ENCODE peak calls at places on chromosomes 11 and 22, in six cellular contexts. One of them, this sample, is unnamed.

GRCh38 chr11:93490996-93491618 is 52.1 kb downstream of the SMCO4 start:
- DNase-seq in BJ: no peak
- DNase-seq in CD8-positive, alpha-beta memory T cell: no peak
- DNase-seq in upper lobe of right lung: no peak
- DNase-seq in PC-3: no peak
- DNase-seq in tibial nerve: no peak
- DNase-seq in this sample: no peak

GRCh38 chr22:32333141-32333768 is 24.4 kb upstream of the RFPL3 start:
- DNase-seq in tibial nerve: no peak
- DNase-seq in upper lobe of right lung: peak; percentile 32
- DNase-seq in PC-3: no peak
- DNase-seq in BJ: no peak
- DNase-seq in CD8-positive, alpha-beta memory T cell: no peak
- DNase-seq in this sample: no peak

GRCh38 chr11:61482513-61482912 is 26.0 kb upstream of the LRRC10B start:
- DNase-seq in upper lobe of right lung: no peak
- DNase-seq in PC-3: peak; percentile 37
- DNase-seq in BJ: no peak
- DNase-seq in CD8-positive, alpha-beta memory T cell: no peak
- DNase-seq in tibial nerve: no peak
- DNase-seq in this sample: no peak

GRCh38 chr11:105821781-105822180 is 200.3 kb downstream of the MSANTD4 start:
- DNase-seq in CD8-positive, alpha-beta memory T cell: no peak
- DNase-seq in tibial nerve: no peak
- DNase-seq in BJ: no peak
- DNase-seq in upper lobe of right lung: no peak
- DNase-seq in PC-3: no peak
- DNase-seq in this sample: no peak

GRCh38 chr22:45518580-45518991 is 15.9 kb downstream of the FBLN1 start:
- DNase-seq in BJ: no peak
- DNase-seq in upper lobe of right lung: no peak
- DNase-seq in PC-3: no peak
- DNase-seq in CD8-positive, alpha-beta memory T cell: no peak
- DNase-seq in tibial nerve: no peak
- DNase-seq in this sample: no peak

GRCh38 chr11:96864998-96865397 is 475.2 kb downstream of the JRKL start:
- DNase-seq in BJ: no peak
- DNase-seq in tibial nerve: no peak
- DNase-seq in upper lobe of right lung: no peak
- DNase-seq in PC-3: no peak
- DNase-seq in CD8-positive, alpha-beta memory T cell: no peak
- DNase-seq in this sample: no peak

GRCh38 chr11:77125695-77126094 is 2.4 kb upstream of the MYO7A start:
- DNase-seq in upper lobe of right lung: no peak
- DNase-seq in CD8-positive, alpha-beta memory T cell: no peak
- DNase-seq in tibial nerve: no peak
- DNase-seq in PC-3: no peak
- DNase-seq in BJ: no peak
- DNase-seq in this sample: no peak

GRCh38 chr22:30744224-30744623 is 49.5 kb downstream of the OSBP2 start:
- DNase-seq in CD8-positive, alpha-beta memory T cell: no peak
- DNase-seq in PC-3: no peak
- DNase-seq in upper lobe of right lung: no peak
- DNase-seq in BJ: no peak
- DNase-seq in tibial nerve: no peak
- DNase-seq in this sample: no peak

GRCh38 chr11:61688368-61689163 is 8.4 kb downstream of the DAGLA start:
- DNase-seq in CD8-positive, alpha-beta memory T cell: no peak
- DNase-seq in tibial nerve: peak; percentile 41
- DNase-seq in PC-3: no peak
- DNase-seq in upper lobe of right lung: peak; percentile 81
- DNase-seq in BJ: peak; percentile 28
- DNase-seq in this sample: no peak

GRCh38 chr22:49149721-49150608 is 677.7 kb downstream of the BRD1 start:
- DNase-seq in BJ: no peak
- DNase-seq in tibial nerve: no peak
- DNase-seq in CD8-positive, alpha-beta memory T cell: no peak
- DNase-seq in PC-3: no peak
- DNase-seq in upper lobe of right lung: no peak
- DNase-seq in this sample: no peak

GRCh38 chr11:35288311-35288710 is 131.0 kb downstream of the SLC1A2 start:
- DNase-seq in upper lobe of right lung: no peak
- DNase-seq in CD8-positive, alpha-beta memory T cell: no peak
- DNase-seq in PC-3: no peak
- DNase-seq in BJ: no peak
- DNase-seq in tibial nerve: no peak
- DNase-seq in this sample: no peak

GRCh38 chr11:60343094-60343704 is 16.1 kb downstream of the MS4A6E start:
- DNase-seq in BJ: no peak
- DNase-seq in CD8-positive, alpha-beta memory T cell: no peak
- DNase-seq in tibial nerve: no peak
- DNase-seq in PC-3: peak; percentile 71
- DNase-seq in upper lobe of right lung: no peak
- DNase-seq in this sample: no peak

GRCh38 chr11:72831521-72832300 is 17.5 kb downstream of the ATG16L2 start:
- DNase-seq in tibial nerve: peak; percentile 77
- DNase-seq in upper lobe of right lung: peak; percentile 87
- DNase-seq in PC-3: peak; percentile 76
- DNase-seq in BJ: no peak
- DNase-seq in CD8-positive, alpha-beta memory T cell: peak; percentile 60
- DNase-seq in this sample: peak; percentile 42

GRCh38 chr11:130327716-130328115 is 13.0 kb upstream of the ZBTB44 start:
- DNase-seq in BJ: no peak
- DNase-seq in CD8-positive, alpha-beta memory T cell: no peak
- DNase-seq in PC-3: no peak
- DNase-seq in upper lobe of right lung: no peak
- DNase-seq in tibial nerve: no peak
- DNase-seq in this sample: no peak

GRCh38 chr11:114301088-114301487 is 4.9 kb downstream of the NNMT start:
- DNase-seq in BJ: no peak
- DNase-seq in CD8-positive, alpha-beta memory T cell: no peak
- DNase-seq in PC-3: no peak
- DNase-seq in upper lobe of right lung: no peak
- DNase-seq in tibial nerve: no peak
- DNase-seq in this sample: no peak
- H3K4me3 ChIP-seq in BJ: peak overlapping the region; percentile 88
- H3K4me3 ChIP-seq in CD8-positive, alpha-beta memory T cell: no peak overlapping the region
- H3K4me3 ChIP-seq in PC-3: no peak overlapping the region
- H3K4me3 ChIP-seq in upper lobe of right lung: peak overlapping the region; percentile 52
- H3K4me3 ChIP-seq in tibial nerve: peak overlapping the region; percentile 57
- H3K4me3 ChIP-seq in this sample: no peak overlapping the region

DNA sequence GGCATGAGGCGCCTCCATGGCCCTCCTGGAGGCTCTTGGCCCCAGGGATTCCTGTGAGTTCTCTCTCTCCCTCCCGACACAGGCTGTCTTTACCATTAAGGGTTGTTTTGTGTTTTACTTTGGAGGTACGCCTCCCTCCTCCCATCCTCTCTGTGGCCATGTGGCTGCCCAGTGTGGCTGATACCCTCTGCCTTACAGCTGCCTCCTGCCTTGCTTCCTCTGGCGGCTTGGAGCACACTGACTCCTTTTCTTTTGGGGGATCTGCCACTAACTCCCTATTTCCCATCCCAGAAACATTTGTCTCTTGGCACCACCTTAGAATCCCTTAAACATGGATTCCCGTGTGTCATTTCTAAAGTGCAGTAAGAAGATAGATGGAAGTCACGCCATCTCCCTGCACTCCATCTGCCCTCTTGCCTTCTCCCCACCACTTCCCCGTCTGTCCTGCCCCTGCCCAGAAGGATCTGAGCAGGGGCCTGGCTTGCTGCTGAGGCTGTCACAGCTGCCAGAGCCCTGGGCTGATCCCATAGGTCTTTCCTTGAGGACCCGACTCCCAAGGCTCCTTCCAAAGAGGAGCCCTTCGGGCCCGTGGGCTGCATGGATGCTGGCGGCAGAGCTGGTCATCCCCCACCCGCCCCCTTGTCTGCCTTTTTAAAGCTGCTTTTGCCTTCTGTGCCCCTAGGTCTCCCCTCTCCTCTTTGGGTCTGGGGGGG is 15.1 kb upstream of the ACR start:
- DNase-seq in CD8-positive, alpha-beta memory T cell: no peak
- DNase-seq in PC-3: no peak
- DNase-seq in BJ: no peak
- DNase-seq in tibial nerve: no peak
- DNase-seq in upper lobe of right lung: no peak
- DNase-seq in this sample: no peak
- H3K36me3 ChIP-seq in CD8-positive, alpha-beta memory T cell: no peaks in the 10 kb centered on the region
- H3K36me3 ChIP-seq in PC-3: no peaks in the 10 kb centered on the region
- H3K36me3 ChIP-seq in BJ: no peaks in the 10 kb centered on the region
- H3K36me3 ChIP-seq in tibial nerve: no peaks in the 10 kb centered on the region
- H3K36me3 ChIP-seq in upper lobe of right lung: no peaks in the 10 kb centered on the region
- H3K36me3 ChIP-seq in this sample: no peaks in the 10 kb centered on the region

GRCh38 chr11:2401436-2401984 is 960 bp downstream of the TSSC4 start:
- DNase-seq in PC-3: peak; percentile 15
- DNase-seq in BJ: no peak
- DNase-seq in upper lobe of right lung: no peak
- DNase-seq in CD8-positive, alpha-beta memory T cell: no peak
- DNase-seq in tibial nerve: no peak
- DNase-seq in this sample: no peak

GRCh38 chr11:2402890-2403645 is 2.5 kb downstream of the TSSC4 start:
- DNase-seq in upper lobe of right lung: no peak
- DNase-seq in tibial nerve: no peak
- DNase-seq in CD8-positive, alpha-beta memory T cell: no peak
- DNase-seq in BJ: no peak
- DNase-seq in PC-3: no peak
- DNase-seq in this sample: no peak

GRCh38 chr11:2400761-2401435 is 348 bp downstream of the TSSC4 start:
- DNase-seq in upper lobe of right lung: no peak
- DNase-seq in tibial nerve: no peak
- DNase-seq in PC-3: no peak
- DNase-seq in CD8-positive, alpha-beta memory T cell: no peak
- DNase-seq in BJ: no peak
- DNase-seq in this sample: no peak

GRCh38 chr11:2400069-2400760 is at the start of gene TSSC4:
- DNase-seq in upper lobe of right lung: peak; percentile 100
- DNase-seq in CD8-positive, alpha-beta memory T cell: peak; percentile 100
- DNase-seq in tibial nerve: peak; percentile 99
- DNase-seq in BJ: peak; percentile 100
- DNase-seq in PC-3: peak; percentile 99
- DNase-seq in this sample: peak; percentile 100

DNA sequence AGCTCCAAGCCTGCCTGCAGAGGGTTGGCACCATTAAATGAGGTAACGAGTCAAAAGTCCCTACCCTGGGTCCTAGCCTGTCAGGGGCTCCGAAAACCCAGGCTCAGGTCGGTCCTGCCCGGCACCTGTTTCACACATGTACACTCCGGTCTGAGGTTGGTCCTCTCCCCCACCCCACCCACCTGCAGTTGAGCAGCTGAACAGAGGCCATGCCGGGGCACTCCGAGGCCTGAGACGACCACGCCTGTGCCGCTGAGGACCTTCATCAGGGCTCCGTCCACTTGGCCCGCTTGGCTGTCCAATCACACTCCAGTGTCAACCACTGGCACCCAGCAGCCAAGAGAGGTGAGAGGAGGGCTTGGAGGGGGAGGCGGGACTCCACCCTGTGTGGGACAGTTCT is 1.6 kb downstream of the TSSC4 start:
- DNase-seq in tibial nerve: no peak
- DNase-seq in BJ: no peak
- DNase-seq in CD8-positive, alpha-beta memory T cell: no peak
- DNase-seq in upper lobe of right lung: no peak
- DNase-seq in PC-3: no peak
- DNase-seq in this sample: no peak
- H3K4me3 ChIP-seq in tibial nerve: peak overlapping the region; percentile 79
- H3K4me3 ChIP-seq in BJ: no peak overlapping the region
- H3K4me3 ChIP-seq in CD8-positive, alpha-beta memory T cell: no peak overlapping the region
- H3K4me3 ChIP-seq in upper lobe of right lung: no peak overlapping the region
- H3K4me3 ChIP-seq in PC-3: peak overlapping the region; percentile 98
- H3K4me3 ChIP-seq in this sample: peak overlapping the region; percentile 100

GRCh38 chr11:57681168-57681567 is 13.3 kb downstream of the ZDHHC5 start:
- DNase-seq in tibial nerve: no peak
- DNase-seq in BJ: no peak
- DNase-seq in upper lobe of right lung: no peak
- DNase-seq in CD8-positive, alpha-beta memory T cell: no peak
- DNase-seq in PC-3: no peak
- DNase-seq in this sample: no peak

GRCh38 chr11:57680552-57680874 is 12.6 kb downstream of the ZDHHC5 start:
- DNase-seq in BJ: no peak
- DNase-seq in upper lobe of right lung: no peak
- DNase-seq in PC-3: peak; percentile 38
- DNase-seq in CD8-positive, alpha-beta memory T cell: no peak
- DNase-seq in tibial nerve: no peak
- DNase-seq in this sample: no peak

GRCh38 chr11:57679396-57679795 is 11.5 kb downstream of the ZDHHC5 start:
- DNase-seq in upper lobe of right lung: no peak
- DNase-seq in CD8-positive, alpha-beta memory T cell: no peak
- DNase-seq in BJ: no peak
- DNase-seq in tibial nerve: no peak
- DNase-seq in PC-3: peak; percentile 54
- DNase-seq in this sample: no peak

GRCh38 chr11:57674251-57674650 is 6.3 kb downstream of the ZDHHC5 start:
- DNase-seq in PC-3: no peak
- DNase-seq in CD8-positive, alpha-beta memory T cell: no peak
- DNase-seq in tibial nerve: no peak
- DNase-seq in upper lobe of right lung: no peak
- DNase-seq in BJ: no peak
- DNase-seq in this sample: no peak

GRCh38 chr11:57675176-57675941 is 7.4 kb downstream of the ZDHHC5 start:
- DNase-seq in tibial nerve: no peak
- DNase-seq in CD8-positive, alpha-beta memory T cell: no peak
- DNase-seq in BJ: no peak
- DNase-seq in upper lobe of right lung: no peak
- DNase-seq in PC-3: peak; percentile 60
- DNase-seq in this sample: no peak
- H3K36me3 ChIP-seq in tibial nerve: peaks cover 4% of the 10 kb centered on the region
- H3K36me3 ChIP-seq in CD8-positive, alpha-beta memory T cell: peaks cover 48% of the 10 kb centered on the region
- H3K36me3 ChIP-seq in BJ: peaks cover 2% of the 10 kb centered on the region
- H3K36me3 ChIP-seq in upper lobe of right lung: peaks cover 57% of the 10 kb centered on the region
- H3K36me3 ChIP-seq in PC-3: peaks cover 60% of the 10 kb centered on the region
- H3K36me3 ChIP-seq in this sample: peaks cover 30% of the 10 kb centered on the region

GRCh38 chr11:44030276-44030932 is 17.4 kb upstream of the ACCSL start:
- DNase-seq in upper lobe of right lung: no peak
- DNase-seq in PC-3: no peak
- DNase-seq in tibial nerve: no peak
- DNase-seq in BJ: no peak
- DNase-seq in CD8-positive, alpha-beta memory T cell: no peak
- DNase-seq in this sample: no peak
- H3K4me3 ChIP-seq in upper lobe of right lung: no peak overlapping the region
- H3K4me3 ChIP-seq in PC-3: no peak overlapping the region
- H3K4me3 ChIP-seq in tibial nerve: no peak overlapping the region
- H3K4me3 ChIP-seq in BJ: no peak overlapping the region
- H3K4me3 ChIP-seq in CD8-positive, alpha-beta memory T cell: no peak overlapping the region
- H3K4me3 ChIP-seq in this sample: no peak overlapping the region

GRCh38 chr22:42817556-42817955 is 39.5 kb downstream of the ARFGAP3 start:
- DNase-seq in upper lobe of right lung: no peak
- DNase-seq in PC-3: no peak
- DNase-seq in tibial nerve: no peak
- DNase-seq in BJ: no peak
- DNase-seq in CD8-positive, alpha-beta memory T cell: no peak
- DNase-seq in this sample: no peak

GRCh38 chr22:42821386-42821785 is 35.7 kb downstream of the ARFGAP3 start:
- DNase-seq in upper lobe of right lung: no peak
- DNase-seq in CD8-positive, alpha-beta memory T cell: no peak
- DNase-seq in BJ: no peak
- DNase-seq in PC-3: no peak
- DNase-seq in tibial nerve: no peak
- DNase-seq in this sample: no peak

GRCh38 chr22:42816339-42816738 is 40.7 kb downstream of the ARFGAP3 start:
- DNase-seq in upper lobe of right lung: no peak
- DNase-seq in BJ: no peak
- DNase-seq in tibial nerve: no peak
- DNase-seq in CD8-positive, alpha-beta memory T cell: no peak
- DNase-seq in PC-3: no peak
- DNase-seq in this sample: no peak

GRCh38 chr22:42820075-42820763 is 36.9 kb downstream of the ARFGAP3 start:
- DNase-seq in CD8-positive, alpha-beta memory T cell: no peak
- DNase-seq in BJ: peak; percentile 82
- DNase-seq in tibial nerve: no peak
- DNase-seq in PC-3: peak; percentile 82
- DNase-seq in upper lobe of right lung: no peak
- DNase-seq in this sample: no peak

GRCh38 chr22:42819412-42820069 is 37.5 kb downstream of the ARFGAP3 start:
- DNase-seq in CD8-positive, alpha-beta memory T cell: no peak
- DNase-seq in upper lobe of right lung: no peak
- DNase-seq in BJ: no peak
- DNase-seq in tibial nerve: no peak
- DNase-seq in PC-3: no peak
- DNase-seq in this sample: no peak
- H3K36me3 ChIP-seq in CD8-positive, alpha-beta memory T cell: peaks cover 4% of the 10 kb centered on the region
- H3K36me3 ChIP-seq in upper lobe of right lung: peaks cover 63% of the 10 kb centered on the region
- H3K36me3 ChIP-seq in BJ: peaks cover 7% of the 10 kb centered on the region
- H3K36me3 ChIP-seq in tibial nerve: no peaks in the 10 kb centered on the region
- H3K36me3 ChIP-seq in PC-3: peaks cover 3% of the 10 kb centered on the region
- H3K36me3 ChIP-seq in this sample: peaks cover 7% of the 10 kb centered on the region